ENCODE peak calls at places on chromosomes 11 and 22, in eight cellular contexts. H is prostate gland, X is heart left ventricle, A is A549, L is GM12891, Q is H1, M is tibial nerve, R is sigmoid colon. B is an unnamed sample.
A peak's percentile ranks its signal among the peaks of the same experiment; 100 is the strongest.

GRCh38 chr11:8389034-8389996 is 125.6 kb upstream of the LMO1 start:
- DNase-seq in H (no peak), X (no peak), A (no peak), L (no peak), Q (no peak), M (no peak), R (no peak), B (no peak)

GRCh38 chr11:124276081-124276480 is 19.9 kb downstream of the OR8G5 start:
- DNase-seq in H (no peak), X (no peak), A (no peak), L (no peak), Q (no peak), M (no peak), R (no peak), B (no peak)

GRCh38 chr11:64851831-64852337 is 7.4 kb upstream of the CDC42BPG start:
- DNase-seq in H (no peak), X (no peak), A (no peak), L (no peak), Q (no peak), M (no peak), R (no peak), B (no peak)

GRCh38 chr11:11189501-11189900 is 163.5 kb downstream of the CSNK2A3 start:
- DNase-seq in H (no peak), X (no peak), A (no peak), L (no peak), Q (no peak), M (no peak), R (no peak), B (no peak)

GRCh38 chr11:12806113-12806512 is 131.9 kb downstream of the TEAD1 start:
- DNase-seq in H (no peak), X (no peak), A (peak; percentile 40), L (no peak), Q (no peak), M (no peak), R (no peak), B (peak; percentile 79)

GRCh38 chr22:35150163-35151107 is 84.5 kb downstream of the ISX start:
- DNase-seq in H (peak; percentile 62), X (peak; percentile 52), A (peak; percentile 37), L (no peak), Q (peak; percentile 58), M (peak; percentile 40), R (peak; percentile 69), B (no peak)

GRCh38 chr11:86255896-86256295 is 11.3 kb downstream of the EED start:
- DNase-seq in H (no peak), X (no peak), A (no peak), L (no peak), Q (no peak), M (no peak), R (no peak), B (no peak)

GRCh38 chr11:19253817-19254216 is 13.1 kb upstream of the E2F8 start:
- DNase-seq in H (no peak), X (no peak), A (no peak), L (no peak), Q (no peak), M (no peak), R (no peak), B (no peak)

GRCh38 chr11:64665381-64665780 is 57.6 kb downstream of the NRXN2 start:
- DNase-seq in H (no peak), X (no peak), A (no peak), L (no peak), Q (no peak), M (no peak), R (no peak), B (no peak)

GRCh38 chr11:62103141-62103540 is 20.7 kb upstream of the INCENP start:
- DNase-seq in H (no peak), X (no peak), A (no peak), L (no peak), Q (no peak), M (no peak), R (no peak), B (no peak)

GRCh38 chr11:1573847-1574255 is 1.8 kb upstream of the DUSP8 start:
- DNase-seq in H (peak; percentile 26), X (no peak), A (peak; percentile 71), L (no peak), Q (no peak), M (no peak), R (peak; percentile 71), B (peak; percentile 50)

GRCh38 chr11:119907122-119907933 is 178.3 kb upstream of the NECTIN1 start:
- DNase-seq in H (no peak), X (no peak), A (no peak), L (no peak), Q (no peak), M (no peak), R (no peak), B (no peak)

GRCh38 chr11:9606799-9607510 is 33.5 kb downstream of the WEE1 start:
- DNase-seq in H (no peak), X (no peak), A (peak; percentile 70), L (no peak), Q (no peak), M (no peak), R (no peak), B (no peak)

GRCh38 chr22:27476729-27477128 is 324.8 kb downstream of the MN1 start:
- DNase-seq in H (no peak), X (no peak), A (peak; percentile 47), L (no peak), Q (no peak), M (no peak), R (no peak), B (no peak)

GRCh38 chr22:42683599-42684283 is 34.5 kb upstream of the CYB5R3 start:
- DNase-seq in H (no peak), X (peak; percentile 63), A (no peak), L (no peak), Q (no peak), M (no peak), R (peak; percentile 96), B (peak; percentile 71)

GRCh38 chr11:129625930-129626329 is 189.7 kb upstream of the TMEM45B start:
- DNase-seq in H (no peak), X (no peak), A (no peak), L (no peak), Q (no peak), M (no peak), R (no peak), B (no peak)

GRCh38 chr11:78660451-78660850 is 85.8 kb upstream of the NARS2 start:
- DNase-seq in H (no peak), X (no peak), A (no peak), L (no peak), Q (no peak), M (no peak), R (no peak), B (no peak)

GRCh38 chr22:19174106-19175025 is 4.2 kb downstream of the SLC25A1 start:
- DNase-seq in H (no peak), X (peak; percentile 50), A (no peak), L (no peak), Q (peak; percentile 49), M (no peak), R (peak; percentile 73), B (peak; percentile 81)
- TF ChIP-seq POLR2A in H (no peak), X (no peak), A (no peak), L (no peak), Q (peak; percentile 80), M (no peak), R (no peak), B (no peak)

DNA sequence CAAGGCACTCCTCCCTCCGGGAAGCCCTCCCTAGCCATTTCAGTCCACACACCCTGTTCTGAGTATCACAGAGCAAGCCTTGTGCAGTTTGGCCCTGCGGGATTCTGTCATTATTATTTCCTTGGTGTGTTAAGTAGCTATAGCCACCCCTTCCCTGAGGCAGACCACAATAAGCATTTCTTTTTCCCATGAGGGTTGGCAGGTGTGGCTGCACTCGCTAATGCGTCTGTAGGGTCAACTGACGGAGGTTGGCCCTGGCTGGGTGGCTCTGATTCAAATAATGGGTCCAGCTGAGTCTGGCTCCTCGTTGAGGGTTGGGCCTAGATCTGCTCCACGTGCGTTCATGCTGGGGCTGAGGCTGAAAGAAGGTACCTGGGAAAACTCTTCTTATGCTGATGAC is 5.1 kb downstream of the F2 start:
- DNase-seq in H (no peak), X (no peak), A (no peak), L (no peak), Q (no peak), M (no peak), R (no peak), B (no peak)
- TF ChIP-seq POLR2A in H (no peak), X (no peak), A (no peak), L (no peak), Q (no peak), M (no peak), R (no peak), B (no peak)

GRCh38 chr22:32474635-32475427 is at the start of gene FBXO7:
- DNase-seq in H (peak; percentile 86), X (peak; percentile 94), A (peak; percentile 89), L (peak; percentile 78), Q (peak; percentile 69), M (peak; percentile 81), R (peak; percentile 96), B (peak; percentile 78)
- TF ChIP-seq POLR2A in H (peak; percentile 62), X (no peak), A (no peak), L (peak; percentile 64), Q (peak; percentile 60), M (peak; percentile 65), R (peak; percentile 72), B (peak; percentile 72)

GRCh38 chr22:46012881-46013281 is 35.9 kb upstream of the WNT7B start:
- DNase-seq in H (no peak), X (peak; percentile 23), A (no peak), L (no peak), Q (no peak), M (no peak), R (no peak), B (no peak)

GRCh38 chr22:46012182-46012880 is 35.4 kb upstream of the WNT7B start:
- DNase-seq in H (no peak), X (peak; percentile 21), A (no peak), L (no peak), Q (no peak), M (no peak), R (peak; percentile 74), B (no peak)

GRCh38 chr22:46011627-46012181 is 34.7 kb upstream of the WNT7B start:
- DNase-seq in H (no peak), X (peak; percentile 27), A (no peak), L (no peak), Q (no peak), M (no peak), R (peak; percentile 64), B (no peak)

GRCh38 chr22:46010951-46011626 is 34.1 kb upstream of the WNT7B start:
- DNase-seq in H (no peak), X (peak; percentile 21), A (no peak), L (no peak), Q (no peak), M (no peak), R (peak; percentile 73), B (no peak)

DNA sequence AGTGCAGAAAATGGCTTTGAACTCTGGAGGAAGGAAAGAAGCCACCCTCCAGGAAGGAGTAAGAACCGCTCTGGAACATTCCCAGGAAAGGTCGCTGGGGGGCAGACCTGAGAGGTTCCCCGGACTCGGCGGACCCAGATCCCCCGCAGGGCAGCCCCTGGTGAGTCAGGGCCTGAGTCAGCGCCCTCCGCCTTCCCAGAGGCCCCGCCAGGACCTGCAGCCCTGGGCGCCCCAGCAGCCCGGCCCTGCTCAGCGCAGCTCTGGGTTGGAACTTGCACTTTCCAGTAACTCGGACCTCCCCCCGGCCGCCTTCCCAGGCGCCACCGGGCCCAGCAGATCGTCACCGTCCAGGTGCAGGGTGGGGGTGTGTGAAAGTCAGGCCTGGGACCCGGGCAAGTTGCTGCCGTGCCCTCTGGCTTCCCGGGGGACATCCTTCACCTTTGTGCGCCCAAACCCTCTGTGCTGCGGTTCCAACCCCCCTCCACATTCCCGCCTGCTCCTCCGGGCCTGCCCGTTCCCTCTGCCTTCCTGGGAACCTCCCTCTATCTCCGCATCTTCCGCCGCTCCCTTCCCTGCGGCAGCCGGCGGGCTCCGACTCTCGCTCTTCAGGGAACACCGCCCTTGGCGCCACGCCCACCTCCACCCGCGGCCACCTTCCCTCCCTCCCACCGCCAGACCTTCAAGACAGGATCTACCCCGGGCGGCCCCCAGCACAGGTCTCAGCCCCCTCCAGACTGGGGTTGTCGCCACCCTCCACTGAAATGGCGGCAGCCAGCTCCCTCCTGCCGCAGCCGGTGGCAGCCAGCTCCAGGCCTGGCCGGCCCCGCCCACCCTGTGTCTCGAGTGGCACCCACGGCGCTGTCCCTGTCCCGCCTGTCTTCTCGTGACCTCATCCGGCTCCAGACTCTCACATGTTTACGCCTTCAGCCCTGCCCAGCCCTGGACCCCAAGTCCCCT is 36.8 kb upstream of the WNT7B start:
- DNase-seq in H (peak; percentile 89), X (peak; percentile 92), A (peak; percentile 95), L (peak; percentile 93), Q (peak; percentile 67), M (peak; percentile 91), R (peak; percentile 98), B (peak; percentile 81)
- TF ChIP-seq POLR2A in H (peak; percentile 83), X (peak; percentile 4), A (peak; percentile 45), L (no peak), Q (peak; percentile 76), M (peak; percentile 62), R (peak; percentile 59), B (peak; percentile 42)